ENCODE peak calls at places on chromosomes 3 and 15, in six cellular contexts. L is H1, Y is H9, K is mesenchymal stem cell, R is IMR-90, A is trophoblast cell. T is an unnamed sample.

GRCh38 chr3:150627557-150627956 is 24.4 kb downstream of the SELENOT start:
- DNase-seq in L (no peak), K (no peak), R (peak), Y (no peak), A (no peak), T (no peak)

GRCh38 chr15:90885432-90886290 is 1.4 kb downstream of the FES start:
- DNase-seq in Y (peak), L (peak), R (peak), A (peak), K (peak), T (peak)

GRCh38 chr15:71411538-71412482 is 296.5 kb downstream of the THSD4 start:
- DNase-seq in Y (no peak), A (no peak), R (peak), K (peak), L (no peak), T (no peak)

GRCh38 chr15:57356636-57357035 is 19.7 kb upstream of the CGNL1 start:
- DNase-seq in Y (peak), L (no peak), A (no peak), K (peak), R (peak), T (peak)

GRCh38 chr15:74041777-74042435 is 40.4 kb downstream of the GOLGA6A start:
- DNase-seq in R (no peak), Y (no peak), A (no peak), K (no peak), L (no peak), T (no peak)

GRCh38 chr3:75192065-75192658 is 472.0 kb upstream of the FRG2C start:
- DNase-seq in Y (peak), L (peak), R (peak), A (peak), K (peak), T (peak)

GRCh38 chr3:63774776-63775175 is 44.3 kb upstream of the C3orf49 start:
- DNase-seq in A (no peak), L (no peak), R (no peak), K (no peak), Y (no peak), T (no peak)

GRCh38 chr15:85746641-85747040 is 48.1 kb downstream of the KLHL25 start:
- DNase-seq in K (no peak), A (no peak), R (no peak), Y (no peak), L (no peak), T (no peak)

GRCh38 chr15:78302579-78302978 is 3.2 kb upstream of the SKIC8 start:
- DNase-seq in A (no peak), K (peak), R (peak), L (no peak), Y (no peak), T (no peak)

GRCh38 chr15:93017521-93017920 is 71.5 kb downstream of the RGMA start:
- DNase-seq in K (no peak), R (no peak), L (no peak), A (no peak), Y (no peak), T (no peak)

GRCh38 chr15:71189723-71190122 is 74.5 kb downstream of the THSD4 start:
- DNase-seq in L (peak), R (peak), Y (no peak), K (no peak), A (no peak), T (no peak)

GRCh38 chr3:177050466-177051237 is 146.6 kb downstream of the TBL1XR1 start:
- DNase-seq in Y (no peak), A (peak), R (peak), L (no peak), K (peak), T (no peak)

GRCh38 chr15:72967397-72967796 is 84.9 kb upstream of the NEO1 start:
- DNase-seq in A (no peak), L (no peak), Y (no peak), K (no peak), R (no peak), T (no peak)

GRCh38 chr3:96646596-96646995 is 167.8 kb upstream of the EPHA6 start:
- DNase-seq in A (no peak), R (no peak), K (no peak), Y (no peak), L (no peak), T (no peak)

GRCh38 chr3:66075281-66075680 is 36.6 kb upstream of the MAGI1 start:
- DNase-seq in R (peak), K (no peak), Y (no peak), A (no peak), L (no peak), T (no peak)

GRCh38 chr3:184180165-184180564 is 5.5 kb downstream of the AP2M1 start:
- DNase-seq in K (peak), L (no peak), Y (no peak), R (peak), A (no peak), T (no peak)

GRCh38 chr3:4052691-4053090 is 250.5 kb upstream of the SETMAR start:
- DNase-seq in K (no peak), L (no peak), Y (no peak), R (no peak), A (no peak), T (no peak)

GRCh38 chr3:120274739-120275167 is 10.3 kb downstream of the GPR156 start:
- DNase-seq in A (no peak), K (no peak), R (peak), Y (no peak), L (no peak), T (no peak)

GRCh38 chr15:37375529-37375928 is 275.2 kb upstream of the MEIS2 start:
- DNase-seq in L (no peak), Y (no peak), R (no peak), K (no peak), A (no peak), T (no peak)

GRCh38 chr3:46935168-46935858 is 41.2 kb downstream of the CCDC12 start:
- DNase-seq in L (no peak), K (peak), Y (peak), A (peak), R (peak), T (peak)

GRCh38 chr15:41490355-41490754 is 3.3 kb upstream of the ITPKA start:
- DNase-seq in Y (no peak), K (peak), R (peak), L (no peak), A (peak), T (no peak)

GRCh38 chr3:71498543-71498942 is 85.0 kb downstream of the FOXP1 start:
- DNase-seq in K (no peak), A (no peak), R (no peak), Y (no peak), L (no peak), T (no peak)

GRCh38 chr15:36361351-36361870 is 218.0 kb upstream of the CDIN1 start:
- DNase-seq in R (peak), A (no peak), K (peak), L (no peak), Y (no peak), T (no peak)

GRCh38 chr3:16407365-16407764 is 106.1 kb downstream of the RFTN1 start:
- DNase-seq in A (no peak), R (no peak), L (no peak), K (no peak), Y (no peak), T (no peak)

GRCh38 chr3:155492841-155493240 is 199.4 kb upstream of the STRIT1 start:
- DNase-seq in Y (no peak), A (no peak), K (no peak), L (no peak), R (no peak), T (no peak)
- H4K91ac ChIP-seq in Y (no peak), A (no peak), K (no peak), L (no peak), R (no peak), T (no peak)

GRCh38 chr3:129622933-129623332 is 16.5 kb upstream of the PLXND1 start:
- DNase-seq in L (no peak), A (no peak), Y (no peak), K (no peak), R (no peak), T (no peak)
- H3K9ac ChIP-seq in L (no peak), A (no peak), Y (no peak), K (no peak), R (no peak), T (peak)

DNA sequence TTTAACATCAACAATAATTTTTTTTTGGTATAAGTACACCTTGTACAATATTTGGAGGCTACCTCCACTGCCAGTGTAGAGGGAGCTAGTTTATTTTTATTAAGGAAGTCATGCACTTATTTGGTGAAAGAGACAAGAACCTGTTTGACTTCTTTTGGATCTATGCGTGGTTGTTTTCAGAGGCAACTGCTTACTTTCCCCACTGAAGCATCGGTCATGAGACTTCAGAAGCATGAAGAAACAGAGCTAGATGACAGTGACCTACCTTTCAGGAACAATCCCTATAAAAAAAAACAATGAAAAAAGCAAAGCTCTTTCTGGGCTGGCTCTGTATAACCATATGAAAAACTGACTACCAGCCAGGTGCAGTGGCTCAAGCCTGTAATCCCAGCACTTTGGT is 20.0 kb upstream of the ZNF148 start:
- DNase-seq in A (no peak), K (no peak), R (no peak), Y (no peak), L (no peak), T (no peak)
- H4K91ac ChIP-seq in A (no peak), K (no peak), R (no peak), Y (no peak), L (no peak), T (no peak)

DNA sequence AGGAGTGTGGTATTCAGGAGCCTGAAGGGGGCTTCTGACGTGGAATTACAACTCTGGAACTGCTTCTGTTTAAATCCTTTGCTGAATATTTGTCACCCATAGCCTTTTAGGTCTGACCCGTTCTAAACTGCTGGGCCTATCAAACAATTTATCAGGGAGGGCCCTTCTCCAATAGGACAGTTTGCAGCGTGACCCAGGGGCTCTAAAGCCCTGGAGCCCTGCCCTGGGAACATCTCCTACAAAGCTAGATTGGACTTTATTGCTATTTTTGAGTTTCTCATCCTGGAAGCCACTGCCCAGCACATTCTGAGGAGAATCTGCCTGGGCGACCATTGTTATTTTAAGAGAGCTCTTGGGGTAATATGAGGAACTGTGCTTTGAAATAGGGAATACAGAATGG is 35.5 kb downstream of the KLF13 start:
- DNase-seq in K (no peak), R (no peak), A (no peak), L (no peak), Y (no peak), T (no peak)
- H3K9ac ChIP-seq in K (no peak), R (no peak), A (no peak), L (no peak), Y (no peak), T (no peak)

T was measured in neuronal stem cell.